ENCODE peak calls at places on chromosomes 1 and 21, in six cellular contexts. M is OCI-LY7, R is Caco-2, T is D721Med, D is left lung, Y is GM20000. U is an unnamed sample.
A peak's percentile ranks its signal among the peaks of the same experiment; 100 is the strongest.

GRCh38 chr1:193909406-193909805 is 723.0 kb upstream of the B3GALT2 start:
- DNase-seq in M (no peak), R (no peak), T (no peak), D (no peak), Y (no peak), U (no peak)

GRCh38 chr1:183226361-183226760 is 40.3 kb downstream of the LAMC2 start:
- DNase-seq in M (no peak), R (no peak), T (no peak), D (no peak), Y (no peak), U (no peak)

GRCh38 chr21:43702785-43703067 is 16.2 kb upstream of the PDXK start:
- DNase-seq in M (no peak), R (no peak), T (no peak), D (no peak), Y (no peak), U (no peak)

GRCh38 chr1:99347041-99347684 is 82.9 kb downstream of the PLPPR4 start:
- DNase-seq in M (no peak), R (no peak), T (no peak), D (no peak), Y (no peak), U (no peak)

GRCh38 chr21:14591882-14592281 is 45.8 kb upstream of the SAMSN1 start:
- DNase-seq in M (no peak), R (no peak), T (no peak), D (peak; percentile 67), Y (no peak), U (no peak)

GRCh38 chr21:28247454-28248020 is 745.1 kb downstream of the LTN1 start:
- DNase-seq in M (no peak), R (peak; percentile 18), T (no peak), D (no peak), Y (no peak), U (no peak)

GRCh38 chr1:91335607-91336006 is 69.0 kb downstream of the HFM1 start:
- DNase-seq in M (no peak), R (no peak), T (no peak), D (no peak), Y (no peak), U (no peak)

GRCh38 chr1:203593723-203594122 is 32.9 kb upstream of the ATP2B4 start:
- DNase-seq in M (peak; percentile 53), R (peak; percentile 40), T (no peak), D (no peak), Y (peak; percentile 25), U (no peak)

GRCh38 chr1:8217011-8217711 is 100.8 kb upstream of the SLC45A1 start:
- DNase-seq in M (no peak), R (no peak), T (no peak), D (no peak), Y (peak; percentile 59), U (no peak)

GRCh38 chr1:61569212-61569621 is 155.7 kb downstream of the TM2D1 start:
- DNase-seq in M (no peak), R (no peak), T (no peak), D (no peak), Y (no peak), U (no peak)

GRCh38 chr1:44803062-44803311 is 2.8 kb downstream of the PLK3 start:
- DNase-seq in M (no peak), R (no peak), T (no peak), D (no peak), Y (no peak), U (no peak)

GRCh38 chr1:106360252-106360651 is 696.2 kb upstream of the PRMT6 start:
- DNase-seq in M (no peak), R (no peak), T (no peak), D (no peak), Y (no peak), U (no peak)

GRCh38 chr1:175317309-175317708 is 124.7 kb upstream of the KIAA0040 start:
- DNase-seq in M (peak; percentile 39), R (no peak), T (no peak), D (no peak), Y (no peak), U (no peak)

GRCh38 chr1:59814180-59814900 is 409 bp upstream of the HOOK1 start:
- DNase-seq in M (no peak), R (peak; percentile 88), T (peak; percentile 59), D (peak; percentile 87), Y (peak; percentile 93), U (no peak)

GRCh38 chr1:16178596-16179497 is 23.0 kb upstream of the EPHA2 start:
- DNase-seq in M (no peak), R (peak; percentile 65), T (no peak), D (no peak), Y (no peak), U (peak; percentile 41)

GRCh38 chr21:31141389-31142021 is 103.2 kb upstream of the KRTAP19-8 start:
- DNase-seq in M (no peak), R (no peak), T (no peak), D (no peak), Y (no peak), U (no peak)

GRCh38 chr1:213600879-213601278 is 386.9 kb upstream of the PROX1 start:
- DNase-seq in M (no peak), R (no peak), T (no peak), D (no peak), Y (no peak), U (no peak)

GRCh38 chr1:21149862-21150432 is 26.8 kb downstream of the EIF4G3 start:
- DNase-seq in M (no peak), R (peak; percentile 20), T (no peak), D (no peak), Y (no peak), U (no peak)

GRCh38 chr1:246008256-246008901 is 498.7 kb downstream of the SMYD3 start:
- DNase-seq in M (no peak), R (no peak), T (no peak), D (no peak), Y (no peak), U (no peak)

GRCh38 chr1:63323866-63324778 is 1.8 kb downstream of the FOXD3 start:
- DNase-seq in M (no peak), R (no peak), T (no peak), D (no peak), Y (peak; percentile 17), U (no peak)

GRCh38 chr1:155174334-155175280 is 958 bp downstream of the TRIM46 start:
- DNase-seq in M (peak; percentile 50), R (no peak), T (peak; percentile 71), D (no peak), Y (peak; percentile 36), U (peak; percentile 71)

GRCh38 chr1:234609528-234610042 is 393 bp downstream of the IRF2BP2 start:
- DNase-seq in M (peak; percentile 48), R (no peak), T (no peak), D (no peak), Y (no peak), U (no peak)

GRCh38 chr21:31397515-31397926 is 53.5 kb upstream of the TIAM1 start:
- DNase-seq in M (peak; percentile 21), R (no peak), T (no peak), D (no peak), Y (no peak), U (no peak)

GRCh38 chr1:247407180-247407616 is 8.8 kb upstream of the NLRP3 start:
- DNase-seq in M (no peak), R (no peak), T (no peak), D (peak; percentile 68), Y (peak; percentile 66), U (no peak)

GRCh38 chr1:6591644-6592043 is 11.0 kb downstream of the KLHL21 start:
- DNase-seq in M (no peak), R (no peak), T (no peak), D (no peak), Y (no peak), U (no peak)

GRCh38 chr21:20443558-20444155 is 554.6 kb upstream of the NCAM2 start:
- DNase-seq in M (peak; percentile 20), R (peak; percentile 42), T (no peak), D (no peak), Y (no peak), U (no peak)
- TF ChIP-seq CTCF in M (peak; percentile 71), R (peak; percentile 59), T (peak; percentile 35), D (no peak), Y (no peak), U (peak; percentile 84)

GRCh38 chr1:244802041-244802440 is 33.4 kb upstream of the COX20 start:
- DNase-seq in M (no peak), R (peak; percentile 47), T (no peak), D (no peak), Y (no peak), U (no peak)

GRCh38 chr1:244802556-244803239 is 32.8 kb upstream of the COX20 start:
- DNase-seq in M (no peak), R (no peak), T (no peak), D (no peak), Y (no peak), U (no peak)

GRCh38 chr1:244800821-244801220 is 34.6 kb upstream of the COX20 start:
- DNase-seq in M (no peak), R (no peak), T (no peak), D (no peak), Y (no peak), U (peak; percentile 30)

GRCh38 chr1:244804841-244805240 is 30.6 kb upstream of the COX20 start:
- DNase-seq in M (no peak), R (no peak), T (no peak), D (no peak), Y (no peak), U (peak; percentile 13)

DNA sequence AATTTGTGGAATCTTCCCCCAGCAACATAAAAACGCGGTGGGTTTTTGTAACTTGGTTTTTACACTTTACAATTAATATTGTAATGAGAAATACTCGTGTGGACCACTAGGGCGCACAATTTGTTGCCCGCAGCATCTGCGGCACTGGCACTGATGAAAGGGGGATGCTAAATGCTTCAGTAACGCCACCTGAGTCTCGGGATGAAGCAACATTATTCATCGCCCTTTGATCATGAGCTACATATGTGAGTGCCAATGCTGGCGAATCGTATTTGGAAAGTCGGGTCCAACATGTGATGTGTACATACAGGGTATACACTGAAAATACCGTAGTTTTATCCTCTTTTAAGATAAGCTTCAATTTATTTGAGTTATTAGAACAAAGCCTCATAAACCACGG is 34.2 kb upstream of the COX20 start:
- DNase-seq in M (peak; percentile 90), R (peak; percentile 15), T (peak; percentile 67), D (no peak), Y (peak; percentile 66), U (peak; percentile 18)
- TF ChIP-seq CTCF in M (peak; percentile 95), R (peak; percentile 35), T (peak; percentile 85), D (no peak), Y (peak; percentile 37), U (peak; percentile 82)

GRCh38 chr1:152497273-152497672 is 13.3 kb upstream of the LCE5A start:
- DNase-seq in M (no peak), R (peak; percentile 53), T (no peak), D (no peak), Y (no peak), U (no peak)

DNA sequence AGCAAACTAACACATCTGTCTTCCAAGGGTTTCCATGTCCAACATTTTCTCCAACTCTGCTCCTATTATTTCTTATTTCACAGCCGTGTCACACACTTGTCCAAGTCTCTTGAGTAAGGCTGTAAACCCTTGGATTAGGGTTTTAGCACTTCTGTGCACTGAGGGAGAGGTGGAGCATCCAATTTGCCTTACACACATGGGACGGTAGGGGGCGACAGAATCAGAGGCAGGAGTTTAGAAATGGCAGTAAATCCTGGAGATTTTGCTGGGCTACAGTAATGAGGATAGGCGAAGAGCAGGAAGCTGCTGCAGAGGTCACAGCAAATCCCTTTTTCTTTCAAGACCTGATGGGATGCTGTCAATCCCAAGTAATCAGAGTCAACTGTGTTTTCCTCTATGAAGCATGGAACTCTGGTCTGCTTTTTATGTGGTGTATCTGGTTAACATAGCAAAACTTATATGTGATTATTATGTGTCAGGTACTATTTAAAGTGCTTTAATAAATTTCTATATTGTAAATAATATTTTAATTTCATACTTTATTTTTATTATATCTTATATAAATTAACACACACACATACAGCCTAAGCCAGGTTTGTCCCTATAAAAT is 15.4 kb upstream of the LCE5A start:
- DNase-seq in M (no peak), R (peak; percentile 67), T (no peak), D (no peak), Y (peak; percentile 51), U (no peak)
- TF ChIP-seq CTCF in M (no peak), R (peak; percentile 77), T (peak; percentile 28), D (peak; percentile 35), Y (peak; percentile 57), U (no peak)

GRCh38 chr1:244640917-244641316 is 12.0 kb upstream of the DESI2 start:
- DNase-seq in M (no peak), R (no peak), T (no peak), D (no peak), Y (no peak), U (no peak)
- TF ChIP-seq CTCF in M (no peak), R (no peak), T (no peak), D (no peak), Y (no peak), U (no peak)

U was measured in chondrocyte.